ENCODE peak calls at places on chromosomes 5 and 9, in eight cellular contexts. C, E, V, K, S, Z, Y and T are unnamed samples.

GRCh38 chr5:80125962-80126480 is 90.9 kb downstream of the THBS4 start:
- DNase-seq in C (no peak), E (no peak), V (no peak), K (peak), S (no peak), Z (peak), Y (no peak), T (no peak)

GRCh38 chr5:136038635-136039034 is 9.8 kb downstream of the TGFBI start:
- DNase-seq in C (no peak), E (no peak), V (no peak), K (peak), S (no peak), Z (no peak), Y (no peak), T (no peak)

GRCh38 chr9:33418090-33418489 is 15.7 kb upstream of the AQP7 start:
- DNase-seq in C (no peak), E (no peak), V (no peak), K (no peak), S (no peak), Z (no peak), Y (no peak), T (no peak)

GRCh38 chr5:149130932-149131273 is 10.4 kb upstream of the ABLIM3 start:
- DNase-seq in C (no peak), E (no peak), V (no peak), K (no peak), S (no peak), Z (no peak), Y (no peak), T (no peak)

GRCh38 chr5:148584103-148584502 is 70.2 kb downstream of the HTR4 start:
- DNase-seq in C (no peak), E (no peak), V (no peak), K (no peak), S (no peak), Z (no peak), Y (no peak), T (no peak)

GRCh38 chr5:91212336-91213092 is 170.6 kb downstream of the ARRDC3 start:
- DNase-seq in C (no peak), E (peak), V (no peak), K (peak), S (no peak), Z (no peak), Y (no peak), T (no peak)

GRCh38 chr9:116383956-116384355 is 230.4 kb downstream of the PAPPA start:
- DNase-seq in C (no peak), E (no peak), V (no peak), K (no peak), S (no peak), Z (no peak), Y (no peak), T (no peak)

GRCh38 chr9:81689343-81690175 is at the start of gene TLE1:
- DNase-seq in C (peak), E (peak), V (peak), K (peak), S (peak), Z (peak), Y (peak), T (peak)

GRCh38 chr9:19896161-19896560 is 107.3 kb upstream of the SLC24A2 start:
- DNase-seq in C (no peak), E (no peak), V (no peak), K (no peak), S (no peak), Z (no peak), Y (no peak), T (no peak)

GRCh38 chr9:32579706-32580331 is 6.9 kb upstream of the NDUFB6 start:
- DNase-seq in C (peak), E (peak), V (peak), K (peak), S (peak), Z (no peak), Y (peak), T (no peak)

GRCh38 chr5:153489611-153490010 is 859 bp upstream of the GRIA1 start:
- DNase-seq in C (no peak), E (no peak), V (no peak), K (no peak), S (no peak), Z (no peak), Y (no peak), T (no peak)

GRCh38 chr9:134167530-134167931 is 3.2 kb upstream of the RNU6ATAC start:
- DNase-seq in C (no peak), E (no peak), V (no peak), K (peak), S (no peak), Z (no peak), Y (no peak), T (no peak)

GRCh38 chr5:124902097-124902821 is 155.8 kb upstream of the ZNF608 start:
- DNase-seq in C (no peak), E (no peak), V (no peak), K (peak), S (no peak), Z (peak), Y (no peak), T (no peak)

GRCh38 chr5:150700298-150700599 is 613 bp downstream of the RBM22 start:
- DNase-seq in C (no peak), E (no peak), V (no peak), K (peak), S (no peak), Z (no peak), Y (no peak), T (no peak)

GRCh38 chr9:95104088-95104960 is 213.2 kb downstream of the FANCC start:
- DNase-seq in C (no peak), E (no peak), V (no peak), K (no peak), S (no peak), Z (no peak), Y (no peak), T (no peak)

GRCh38 chr9:82466616-82467251 is 478.2 kb downstream of the SPATA31D1 start:
- DNase-seq in C (no peak), E (no peak), V (no peak), K (peak), S (peak), Z (no peak), Y (no peak), T (peak)

GRCh38 chr5:151251001-151251551 is 1.9 kb upstream of the GM2A start:
- DNase-seq in C (peak), E (no peak), V (no peak), K (no peak), S (no peak), Z (no peak), Y (no peak), T (no peak)

GRCh38 chr5:95399034-95399433 is 7.9 kb downstream of the FAM81B start:
- DNase-seq in C (no peak), E (no peak), V (no peak), K (no peak), S (no peak), Z (no peak), Y (no peak), T (no peak)

GRCh38 chr5:176533894-176534611 is 3.1 kb downstream of the RNF44 start:
- DNase-seq in C (no peak), E (no peak), V (no peak), K (no peak), S (no peak), Z (peak), Y (no peak), T (no peak)